ENCODE peak calls at places on chromosomes 1 and 21, in five cellular contexts. C is prostate gland, B is IMR-90, Z is tibial nerve, X is GM12892. T is an unnamed sample.

GRCh38 chr1:94792473-94792875 is 27.7 kb upstream of the SLC44A3 start:
- DNase-seq in C (no peak), B (peak), Z (no peak), X (peak), T (peak)

GRCh38 chr21:39842741-39843146 is 24.5 kb upstream of the PCP4 start:
- DNase-seq in C (no peak), B (no peak), Z (no peak), X (no peak), T (no peak)

GRCh38 chr1:236130372-236130771 is 12.0 kb upstream of the GPR137B start:
- DNase-seq in C (no peak), B (no peak), Z (no peak), X (no peak), T (no peak)

GRCh38 chr1:33519240-33519884 is 46.9 kb downstream of the ZSCAN20 start:
- DNase-seq in C (no peak), B (no peak), Z (no peak), X (no peak), T (no peak)

GRCh38 chr1:186498695-186499389 is 37.9 kb upstream of the PDC start:
- DNase-seq in C (no peak), B (peak), Z (no peak), X (no peak), T (no peak)

GRCh38 chr1:107413951-107414350 is 273.1 kb downstream of the NTNG1 start:
- DNase-seq in C (no peak), B (no peak), Z (no peak), X (no peak), T (no peak)

GRCh38 chr1:59072017-59072947 is 224.6 kb upstream of the FGGY start:
- DNase-seq in C (no peak), B (peak), Z (no peak), X (no peak), T (no peak)

GRCh38 chr1:64873576-64873975 is 92.8 kb downstream of the JAK1 start:
- DNase-seq in C (no peak), B (no peak), Z (no peak), X (no peak), T (no peak)

GRCh38 chr1:144101397-144102050 is 129.7 kb upstream of the FAM72C start:
- DNase-seq in C (peak), B (no peak), Z (peak), X (peak), T (no peak)

GRCh38 chr1:9823943-9824701 is at the start of gene CLSTN1:
- DNase-seq in C (peak), B (peak), Z (peak), X (peak), T (peak)

GRCh38 chr1:63611231-63611630 is 18.0 kb downstream of the PGM1 start:
- DNase-seq in C (no peak), B (peak), Z (no peak), X (no peak), T (peak)

GRCh38 chr1:15430787-15431570 is 7.3 kb upstream of the CTRC start:
- DNase-seq in C (peak), B (peak), Z (peak), X (peak), T (no peak)

GRCh38 chr1:155017021-155017945 is 14.7 kb downstream of the ZBTB7B start:
- DNase-seq in C (peak), B (peak), Z (peak), X (peak), T (peak)

GRCh38 chr21:42513151-42513984 is at the start of gene SLC37A1:
- DNase-seq in C (no peak), B (no peak), Z (no peak), X (peak), T (no peak)

GRCh38 chr1:239566074-239566473 is 179.7 kb downstream of the CHRM3 start:
- DNase-seq in C (no peak), B (no peak), Z (no peak), X (no peak), T (no peak)

GRCh38 chr1:41381691-41382530 is 20.7 kb downstream of the FOXO6 start:
- DNase-seq in C (no peak), B (no peak), Z (no peak), X (peak), T (no peak)

GRCh38 chr1:157073944-157074685 is 25.5 kb downstream of the ETV3L start:
- DNase-seq in C (peak), B (peak), Z (peak), X (no peak), T (no peak)

GRCh38 chr1:206674745-206675175 is 9.9 kb upstream of the MAPKAPK2 start:
- DNase-seq in C (peak), B (peak), Z (no peak), X (no peak), T (peak)

DNA sequence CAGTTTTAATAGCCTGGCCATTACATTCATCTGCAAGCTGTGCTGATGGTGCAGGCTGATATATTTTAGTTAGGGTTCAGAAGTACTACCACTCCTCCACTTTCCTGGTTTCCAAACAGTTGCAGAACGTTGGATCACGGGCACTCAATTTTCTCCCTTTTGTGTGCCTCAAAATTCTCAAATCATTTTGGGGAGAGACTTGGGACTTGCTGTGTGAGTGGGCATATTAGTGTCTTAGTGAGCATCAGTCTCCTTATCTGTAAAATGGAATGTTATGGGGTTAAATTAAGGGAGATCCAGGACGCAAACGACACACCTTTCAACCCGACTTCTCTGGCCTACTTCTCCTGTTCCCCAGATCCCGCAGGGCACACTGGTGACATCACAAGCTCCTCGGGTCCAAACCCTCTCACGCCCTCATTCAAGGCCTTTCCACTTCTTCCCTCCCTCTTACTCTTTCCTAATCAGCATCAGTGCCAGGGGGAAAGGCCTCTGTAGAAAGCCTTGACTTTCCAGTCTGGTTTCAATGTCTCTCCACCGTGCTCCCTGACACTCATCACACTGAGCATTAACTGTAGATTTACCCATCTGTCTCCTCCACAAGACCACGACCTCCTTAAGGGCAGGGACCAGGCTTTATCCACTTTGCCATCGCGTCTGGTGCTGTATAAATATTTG is 1.2 kb downstream of the PIGP start:
- DNase-seq in C (peak), B (peak), Z (peak), X (no peak), T (peak)
- TF ChIP-seq POLR2A in C (peak), B (peak), Z (peak), X (no peak), T (no peak)

GRCh38 chr1:227788279-227789041 is 27.0 kb upstream of the PRSS38 start:
- DNase-seq in C (no peak), B (no peak), Z (peak), X (peak), T (peak)
- TF ChIP-seq POLR2A in C (peak), B (no peak), Z (no peak), X (no peak), T (peak)

DNA sequence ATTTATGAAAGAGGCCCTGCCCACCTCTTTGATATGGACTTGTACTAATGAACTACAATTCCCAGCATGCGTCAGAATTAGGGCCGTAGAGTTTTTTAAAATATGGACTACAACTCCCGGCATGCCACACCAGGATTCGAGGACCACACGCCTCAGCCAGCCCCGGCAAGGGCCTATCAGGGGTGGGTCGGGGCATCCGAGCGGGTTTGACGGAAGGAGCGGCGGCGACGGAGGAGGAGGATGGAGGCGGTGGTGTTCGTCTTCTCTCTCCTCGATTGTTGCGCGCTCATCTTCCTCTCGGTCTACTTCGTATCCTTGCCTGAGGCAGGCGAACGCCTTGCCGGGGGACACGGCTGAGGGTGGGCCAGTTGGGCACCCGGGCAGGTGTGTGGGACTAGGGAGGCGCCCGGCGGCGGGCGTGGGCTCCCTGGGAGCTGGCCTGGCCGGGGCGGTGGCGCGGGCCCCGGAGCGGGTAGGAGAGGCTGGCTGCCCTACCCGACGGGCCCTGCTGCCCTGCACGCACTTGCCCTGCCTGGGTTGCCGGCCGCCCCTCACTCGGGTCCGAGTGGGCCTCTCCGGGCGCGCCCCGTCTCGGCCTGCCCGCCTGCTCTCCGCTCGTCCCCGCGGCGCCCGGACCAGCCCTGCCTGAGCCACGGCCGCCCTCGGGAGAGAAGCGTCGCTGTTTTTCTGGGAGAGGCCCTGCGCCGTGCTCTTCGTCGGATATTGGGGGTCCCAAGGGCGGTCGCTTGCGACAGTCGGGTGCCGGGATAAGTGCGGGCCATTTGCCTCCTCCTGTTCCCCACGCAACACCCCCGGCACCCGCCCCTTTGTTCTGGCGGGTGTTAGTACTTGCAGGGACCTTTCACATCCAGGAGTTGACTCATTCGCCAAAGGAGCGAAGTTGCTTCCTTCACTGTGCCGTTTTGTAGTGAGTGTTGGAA is at the start of gene CNIH4:
- DNase-seq in C (peak), B (peak), Z (peak), X (peak), T (peak)
- TF ChIP-seq POLR2A in C (peak), B (peak), Z (peak), X (peak), T (peak)

DNA sequence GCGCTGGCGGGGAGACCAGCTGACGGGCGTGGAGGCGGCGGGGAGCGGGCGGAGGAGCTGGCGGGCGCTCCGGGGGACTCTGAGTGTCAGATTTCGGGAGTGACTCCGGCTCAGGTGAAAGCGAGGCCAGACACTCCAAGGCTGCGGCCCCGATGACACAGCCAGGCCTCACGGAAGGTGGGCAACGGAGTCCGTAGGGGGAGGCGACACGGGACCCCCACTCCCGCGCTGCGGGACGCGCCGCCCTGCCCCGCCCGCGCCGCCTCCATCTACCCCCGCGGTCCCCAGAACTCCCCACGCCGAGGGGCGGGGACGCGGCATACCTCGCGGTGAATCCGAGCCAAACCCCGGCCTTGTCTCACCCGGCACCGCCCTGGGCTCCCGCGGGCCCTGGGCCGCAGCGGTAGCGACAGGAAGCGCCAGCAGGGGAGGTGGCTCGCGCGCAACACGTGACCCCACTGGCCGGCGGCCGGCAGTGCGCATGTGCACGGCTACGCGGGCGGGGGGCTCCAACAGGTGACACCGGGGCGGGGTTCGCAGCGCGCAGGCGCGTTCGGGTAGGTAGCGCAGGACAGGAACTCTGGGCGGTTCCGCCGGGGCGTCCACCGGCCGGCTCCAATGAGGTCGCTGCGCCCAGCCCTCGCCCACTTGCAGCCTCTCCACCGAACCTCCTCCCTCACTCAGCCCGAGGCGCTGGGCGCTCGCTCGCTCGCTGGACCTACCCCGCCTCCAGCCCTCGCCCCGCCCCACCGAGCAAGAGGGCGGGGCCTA is at the start of gene CC2D1B:
- DNase-seq in C (peak), B (peak), Z (peak), X (peak), T (peak)
- TF ChIP-seq POLR2A in C (peak), B (peak), Z (peak), X (peak), T (peak)

DNA sequence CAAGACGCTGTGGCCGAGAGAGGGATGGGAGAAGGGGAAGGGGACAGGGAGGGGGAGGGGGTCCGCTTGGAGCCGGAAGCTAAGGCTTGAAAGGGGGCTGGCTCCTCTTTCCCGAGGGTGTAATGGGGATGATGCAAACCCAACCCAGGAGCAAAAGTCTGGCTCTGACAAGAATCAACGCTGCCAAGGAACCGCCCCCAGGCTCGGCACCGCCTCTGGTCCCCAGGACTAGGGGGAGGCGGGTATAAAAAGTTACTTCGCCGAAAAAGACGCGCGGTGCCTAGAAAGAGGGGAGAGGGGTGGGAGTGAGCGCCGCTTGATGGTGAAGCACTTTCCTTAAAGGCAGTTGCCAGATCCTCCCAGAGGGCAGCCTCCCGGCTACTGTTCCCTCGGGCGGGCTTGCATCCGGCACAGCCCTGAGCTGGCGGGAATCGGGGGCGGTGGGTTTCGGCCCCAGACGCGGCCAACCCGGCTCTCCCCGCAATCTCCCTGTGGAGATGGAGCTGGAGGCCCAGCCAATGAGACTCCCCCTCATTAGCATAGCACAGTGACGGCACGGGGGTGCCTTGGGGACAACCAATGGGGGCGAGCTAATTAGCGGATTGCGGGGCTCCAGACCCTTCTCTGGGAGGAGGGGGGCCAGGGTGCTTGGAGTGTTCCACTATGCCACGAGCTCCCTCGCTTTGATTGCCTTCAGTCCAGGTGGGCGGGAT is at the start of gene KCNT2:
- DNase-seq in C (peak), B (peak), Z (peak), X (no peak), T (peak)
- TF ChIP-seq POLR2A in C (no peak), B (no peak), Z (no peak), X (no peak), T (peak)

DNA sequence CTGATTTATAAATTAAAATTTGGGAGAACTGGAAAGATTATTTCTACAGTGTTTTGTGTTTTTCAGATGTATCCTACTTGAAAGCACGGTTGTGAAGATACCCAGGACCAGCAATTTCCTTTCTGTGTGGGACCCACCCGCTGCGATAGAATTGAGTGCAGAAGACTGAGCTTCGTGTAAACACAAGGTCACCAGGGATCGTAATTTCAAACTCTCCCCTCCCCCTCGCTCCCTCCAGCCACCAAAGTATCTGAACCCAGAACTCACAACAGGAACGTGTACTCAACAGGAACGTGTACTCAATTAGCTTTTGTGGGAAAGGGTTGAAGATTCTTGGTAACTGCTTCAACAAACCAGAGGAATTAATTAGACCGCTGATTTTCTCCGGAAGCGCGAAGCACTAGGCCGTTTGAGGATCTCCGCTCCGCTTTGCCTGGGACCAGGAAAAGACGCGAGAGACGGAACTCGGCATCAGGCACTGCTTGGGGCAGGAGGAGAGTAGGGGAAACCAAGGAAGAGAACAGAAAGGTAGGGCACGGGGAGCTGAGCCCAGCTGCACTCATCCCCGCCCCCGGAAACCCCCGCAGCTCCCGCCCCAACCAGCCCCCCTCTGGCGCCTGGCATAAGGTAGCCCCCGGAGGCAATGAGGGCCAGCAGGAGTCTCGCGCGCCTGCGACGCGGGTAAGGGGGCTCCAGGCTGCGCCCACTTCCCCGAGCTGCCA is 498 bp downstream of the DRAM2 start:
- DNase-seq in C (peak), B (peak), Z (no peak), X (peak), T (peak)
- TF ChIP-seq POLR2A in C (no peak), B (no peak), Z (no peak), X (no peak), T (no peak)

DNA sequence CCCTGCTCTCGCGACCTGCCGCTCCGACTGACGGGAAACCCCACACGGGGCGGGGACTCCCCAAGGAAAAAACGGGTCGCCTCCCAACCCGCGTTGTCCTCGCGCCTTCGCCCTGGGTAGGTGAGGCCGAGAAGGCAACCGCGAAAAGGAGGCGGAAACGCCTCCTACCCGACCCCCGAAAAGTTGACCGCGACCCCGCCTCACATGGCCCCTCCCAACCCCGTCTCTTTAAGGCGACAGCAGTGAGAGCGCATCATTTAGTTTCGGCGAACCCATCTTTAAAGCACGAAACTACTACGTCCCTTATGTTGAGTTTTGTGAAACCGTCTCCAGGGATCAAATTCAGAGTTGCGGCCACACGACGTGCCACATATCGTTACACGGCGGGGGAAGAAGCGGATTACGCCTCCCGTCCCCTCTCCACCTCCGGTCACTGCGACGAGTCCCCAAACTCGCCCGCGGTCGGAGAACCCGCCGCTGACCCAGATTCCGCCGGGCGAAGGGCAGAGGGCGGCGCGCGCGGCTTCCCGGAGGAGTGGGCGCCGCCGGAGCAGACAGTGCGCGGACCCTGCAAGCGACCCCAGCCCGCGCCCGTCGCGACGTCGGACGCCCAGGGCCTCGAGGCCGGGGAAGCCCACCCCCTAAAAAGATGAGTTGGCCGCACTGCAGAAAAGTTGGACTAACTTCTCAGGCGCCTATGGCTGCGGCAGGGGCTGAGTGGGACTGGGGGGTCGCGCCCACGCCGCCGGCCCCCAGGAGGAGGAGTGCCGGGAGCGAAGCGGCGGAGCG is 1.1 kb downstream of the ANP32E start:
- DNase-seq in C (peak), B (peak), Z (peak), X (peak), T (peak)
- TF ChIP-seq POLR2A in C (peak), B (peak), Z (no peak), X (peak), T (peak)